ENCODE peak calls at places on chromosomes 2 and 18, in six cellular contexts. One of them, this sample, is unnamed.

GRCh38 chr2:68594041-68594440 is 49.3 kb upstream of the PROKR1 start:
- DNase-seq in kidney: no peak
- DNase-seq in stomach: no peak
- DNase-seq in astrocyte: no peak
- DNase-seq in HCT116: no peak
- DNase-seq in neural progenitor cell: no peak
- DNase-seq in this sample: no peak

GRCh38 chr2:221343524-221343923 is 228.6 kb downstream of the EPHA4 start:
- DNase-seq in kidney: no peak
- DNase-seq in stomach: no peak
- DNase-seq in astrocyte: no peak
- DNase-seq in HCT116: no peak
- DNase-seq in neural progenitor cell: no peak
- DNase-seq in this sample: no peak

GRCh38 chr2:105778344-105778607 is 33.6 kb downstream of the NCK2 start:
- DNase-seq in kidney: no peak
- DNase-seq in stomach: no peak
- DNase-seq in astrocyte: no peak
- DNase-seq in HCT116: no peak
- DNase-seq in neural progenitor cell: no peak
- DNase-seq in this sample: no peak

GRCh38 chr18:24791736-24792135 is 331.3 kb downstream of the HRH4 start:
- DNase-seq in kidney: no peak
- DNase-seq in stomach: no peak
- DNase-seq in astrocyte: no peak
- DNase-seq in HCT116: no peak
- DNase-seq in neural progenitor cell: no peak
- DNase-seq in this sample: no peak

GRCh38 chr2:232372231-232373208 is 6.0 kb upstream of the ALPP start:
- DNase-seq in kidney: no peak
- DNase-seq in stomach: no peak
- DNase-seq in astrocyte: no peak
- DNase-seq in HCT116: no peak
- DNase-seq in neural progenitor cell: no peak
- DNase-seq in this sample: no peak

GRCh38 chr2:169542433-169542832 is 31.2 kb downstream of the FASTKD1 start:
- DNase-seq in kidney: no peak
- DNase-seq in stomach: no peak
- DNase-seq in astrocyte: no peak
- DNase-seq in HCT116: no peak
- DNase-seq in neural progenitor cell: no peak
- DNase-seq in this sample: no peak

GRCh38 chr2:94870392-94871225 is 621 bp upstream of the TEKT4 start:
- DNase-seq in kidney: peak; percentile 68
- DNase-seq in stomach: no peak
- DNase-seq in astrocyte: no peak
- DNase-seq in HCT116: no peak
- DNase-seq in neural progenitor cell: no peak
- DNase-seq in this sample: no peak

GRCh38 chr2:239025951-239026461 is 178.1 kb downstream of the TWIST2 start:
- DNase-seq in kidney: no peak
- DNase-seq in stomach: no peak
- DNase-seq in astrocyte: no peak
- DNase-seq in HCT116: no peak
- DNase-seq in neural progenitor cell: no peak
- DNase-seq in this sample: no peak

GRCh38 chr2:111054791-111055627 is 65.7 kb upstream of the BCL2L11 start:
- DNase-seq in kidney: peak; percentile 73
- DNase-seq in stomach: no peak
- DNase-seq in astrocyte: peak; percentile 11
- DNase-seq in HCT116: no peak
- DNase-seq in neural progenitor cell: peak; percentile 76
- DNase-seq in this sample: no peak

GRCh38 chr2:169828141-169828811 is 1.0 kb downstream of the UBR3 start:
- DNase-seq in kidney: no peak
- DNase-seq in stomach: no peak
- DNase-seq in astrocyte: peak; percentile 55
- DNase-seq in HCT116: no peak
- DNase-seq in neural progenitor cell: peak; percentile 60
- DNase-seq in this sample: peak; percentile 56

GRCh38 chr2:96866586-96866985 is 3.3 kb downstream of the SEMA4C start:
- DNase-seq in kidney: peak; percentile 74
- DNase-seq in stomach: no peak
- DNase-seq in astrocyte: no peak
- DNase-seq in HCT116: no peak
- DNase-seq in neural progenitor cell: peak; percentile 1
- DNase-seq in this sample: no peak

GRCh38 chr2:156896294-156896693 is 361.2 kb upstream of the GALNT5 start:
- DNase-seq in kidney: no peak
- DNase-seq in stomach: no peak
- DNase-seq in astrocyte: peak; percentile 70
- DNase-seq in HCT116: no peak
- DNase-seq in neural progenitor cell: no peak
- DNase-seq in this sample: no peak

GRCh38 chr2:119943058-119943457 is 69.8 kb upstream of the EPB41L5 start:
- DNase-seq in kidney: no peak
- DNase-seq in stomach: no peak
- DNase-seq in astrocyte: no peak
- DNase-seq in HCT116: no peak
- DNase-seq in neural progenitor cell: no peak
- DNase-seq in this sample: no peak

GRCh38 chr2:203914546-203915169 is 21.9 kb upstream of the ICOS start:
- DNase-seq in kidney: no peak
- DNase-seq in stomach: no peak
- DNase-seq in astrocyte: no peak
- DNase-seq in HCT116: no peak
- DNase-seq in neural progenitor cell: no peak
- DNase-seq in this sample: no peak

GRCh38 chr2:142973822-142974207 is 96.4 kb downstream of the KYNU start:
- DNase-seq in kidney: no peak
- DNase-seq in stomach: no peak
- DNase-seq in astrocyte: no peak
- DNase-seq in HCT116: no peak
- DNase-seq in neural progenitor cell: no peak
- DNase-seq in this sample: no peak

GRCh38 chr2:60569680-60570111 is 16.2 kb upstream of the BCL11A start:
- DNase-seq in kidney: no peak
- DNase-seq in stomach: no peak
- DNase-seq in astrocyte: no peak
- DNase-seq in HCT116: no peak
- DNase-seq in neural progenitor cell: peak; percentile 51
- DNase-seq in this sample: no peak

GRCh38 chr2:60565472-60565871 is 12.0 kb upstream of the BCL11A start:
- DNase-seq in kidney: no peak
- DNase-seq in stomach: no peak
- DNase-seq in astrocyte: no peak
- DNase-seq in HCT116: peak; percentile 38
- DNase-seq in neural progenitor cell: peak; percentile 50
- DNase-seq in this sample: no peak

GRCh38 chr2:60567092-60567491 is 13.6 kb upstream of the BCL11A start:
- DNase-seq in kidney: no peak
- DNase-seq in stomach: no peak
- DNase-seq in astrocyte: no peak
- DNase-seq in HCT116: no peak
- DNase-seq in neural progenitor cell: no peak
- DNase-seq in this sample: no peak

GRCh38 chr2:60567919-60568874 is 14.7 kb upstream of the BCL11A start:
- DNase-seq in kidney: no peak
- DNase-seq in stomach: no peak
- DNase-seq in astrocyte: no peak
- DNase-seq in HCT116: no peak
- DNase-seq in neural progenitor cell: no peak
- DNase-seq in this sample: no peak

DNA sequence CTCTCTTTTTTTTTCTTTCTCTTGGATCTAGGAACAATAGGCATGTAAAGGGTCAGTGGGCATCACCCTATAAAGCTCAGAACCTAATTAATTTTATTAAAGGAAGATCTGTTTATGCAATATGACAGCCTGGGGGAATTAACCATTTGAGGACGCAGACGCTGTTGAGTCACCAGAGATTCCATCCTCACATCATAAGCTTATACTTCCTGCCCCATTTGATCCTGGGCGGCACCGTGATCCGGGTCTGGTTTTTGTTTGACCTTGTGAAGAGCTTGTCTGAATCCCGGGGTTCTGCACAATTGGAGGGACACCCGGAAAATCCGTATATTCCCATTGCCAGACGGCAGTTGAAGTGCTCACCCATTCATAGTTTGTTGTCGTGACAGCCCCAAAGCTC is 16.8 kb upstream of the BCL11A start:
- DNase-seq in kidney: no peak
- DNase-seq in stomach: no peak
- DNase-seq in astrocyte: no peak
- DNase-seq in HCT116: no peak
- DNase-seq in neural progenitor cell: no peak
- DNase-seq in this sample: no peak
- H3K4me3 ChIP-seq in kidney: no peak overlapping the region
- H3K4me3 ChIP-seq in stomach: no peak overlapping the region
- H3K4me3 ChIP-seq in astrocyte: peak overlapping the region; percentile 58
- H3K4me3 ChIP-seq in HCT116: no peak overlapping the region
- H3K4me3 ChIP-seq in neural progenitor cell: peak overlapping the region; percentile 52
- H3K4me3 ChIP-seq in this sample: no peak overlapping the region

GRCh38 chr2:226733927-226734564 is 65.6 kb downstream of the IRS1 start:
- DNase-seq in kidney: no peak
- DNase-seq in stomach: no peak
- DNase-seq in astrocyte: no peak
- DNase-seq in HCT116: no peak
- DNase-seq in neural progenitor cell: no peak
- DNase-seq in this sample: no peak

GRCh38 chr2:226728996-226729395 is 70.6 kb downstream of the IRS1 start:
- DNase-seq in kidney: no peak
- DNase-seq in stomach: peak; percentile 30
- DNase-seq in astrocyte: peak; percentile 68
- DNase-seq in HCT116: no peak
- DNase-seq in neural progenitor cell: no peak
- DNase-seq in this sample: no peak

GRCh38 chr2:226730487-226730886 is 69.1 kb downstream of the IRS1 start:
- DNase-seq in kidney: no peak
- DNase-seq in stomach: no peak
- DNase-seq in astrocyte: no peak
- DNase-seq in HCT116: peak; percentile 31
- DNase-seq in neural progenitor cell: peak; percentile 42
- DNase-seq in this sample: no peak

GRCh38 chr2:226733189-226733858 is 66.3 kb downstream of the IRS1 start:
- DNase-seq in kidney: no peak
- DNase-seq in stomach: no peak
- DNase-seq in astrocyte: no peak
- DNase-seq in HCT116: no peak
- DNase-seq in neural progenitor cell: no peak
- DNase-seq in this sample: no peak

DNA sequence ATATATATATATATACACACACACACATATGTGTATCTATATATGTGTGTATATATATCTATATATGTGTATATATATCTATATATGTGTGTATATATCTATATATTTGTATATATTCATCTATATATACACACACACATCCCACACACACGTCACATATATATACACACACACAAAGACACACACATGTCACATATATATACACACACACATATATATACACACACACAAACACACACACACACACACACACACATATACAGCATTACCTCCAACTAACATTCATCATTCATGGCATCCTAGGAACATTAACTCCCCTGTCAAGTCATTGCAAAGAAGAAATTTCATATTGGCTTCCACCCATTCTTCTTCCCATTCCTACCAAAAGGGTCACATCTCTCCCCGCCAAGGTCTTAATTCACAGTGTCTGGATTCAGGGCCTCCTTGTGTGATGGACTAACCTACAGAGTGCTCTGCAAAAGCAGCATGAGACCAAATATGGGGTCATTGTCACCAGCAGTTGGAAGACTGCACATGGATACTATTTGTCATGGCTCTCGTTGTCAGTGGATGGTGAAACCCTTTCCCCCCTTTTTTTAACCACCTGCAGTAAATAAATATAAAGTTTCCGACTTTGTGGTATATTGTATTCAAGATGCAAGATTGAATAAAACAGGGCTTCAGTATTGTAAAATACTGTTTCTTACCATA is 67.0 kb downstream of the IRS1 start:
- DNase-seq in kidney: no peak
- DNase-seq in stomach: no peak
- DNase-seq in astrocyte: no peak
- DNase-seq in HCT116: no peak
- DNase-seq in neural progenitor cell: no peak
- DNase-seq in this sample: no peak
- H3K4me1 ChIP-seq in kidney: no peaks in the 10 kb centered on the region
- H3K4me1 ChIP-seq in stomach: no peaks in the 10 kb centered on the region
- H3K4me1 ChIP-seq in astrocyte: no peaks in the 10 kb centered on the region
- H3K4me1 ChIP-seq in HCT116: peaks cover 61% of the 10 kb centered on the region
- H3K4me1 ChIP-seq in neural progenitor cell: peaks cover 32% of the 10 kb centered on the region
- H3K4me1 ChIP-seq in this sample: no peaks in the 10 kb centered on the region

GRCh38 chr2:173191601-173192000 is 116.0 kb downstream of the MAP3K20 start:
- DNase-seq in kidney: no peak
- DNase-seq in stomach: no peak
- DNase-seq in astrocyte: peak; percentile 86
- DNase-seq in HCT116: no peak
- DNase-seq in neural progenitor cell: peak; percentile 15
- DNase-seq in this sample: no peak
- H3K4me3 ChIP-seq in kidney: no peak overlapping the region
- H3K4me3 ChIP-seq in stomach: no peak overlapping the region
- H3K4me3 ChIP-seq in astrocyte: no peak overlapping the region
- H3K4me3 ChIP-seq in HCT116: no peak overlapping the region
- H3K4me3 ChIP-seq in neural progenitor cell: no peak overlapping the region
- H3K4me3 ChIP-seq in this sample: no peak overlapping the region

GRCh38 chr18:51355841-51356240 is 158.4 kb upstream of the MEX3C start:
- DNase-seq in kidney: no peak
- DNase-seq in stomach: no peak
- DNase-seq in astrocyte: no peak
- DNase-seq in HCT116: no peak
- DNase-seq in neural progenitor cell: no peak
- DNase-seq in this sample: no peak
- H3K4me1 ChIP-seq in kidney: no peaks in the 10 kb centered on the region
- H3K4me1 ChIP-seq in stomach: no peaks in the 10 kb centered on the region
- H3K4me1 ChIP-seq in astrocyte: no peaks in the 10 kb centered on the region
- H3K4me1 ChIP-seq in HCT116: no peaks in the 10 kb centered on the region
- H3K4me1 ChIP-seq in neural progenitor cell: no peaks in the 10 kb centered on the region
- H3K4me1 ChIP-seq in this sample: no peaks in the 10 kb centered on the region

GRCh38 chr2:86319700-86320369 is 17.6 kb downstream of the REEP1 start:
- DNase-seq in kidney: no peak
- DNase-seq in stomach: no peak
- DNase-seq in astrocyte: no peak
- DNase-seq in HCT116: no peak
- DNase-seq in neural progenitor cell: peak; percentile 21
- DNase-seq in this sample: peak; percentile 67
- H3K4me3 ChIP-seq in kidney: no peak overlapping the region
- H3K4me3 ChIP-seq in stomach: no peak overlapping the region
- H3K4me3 ChIP-seq in astrocyte: no peak overlapping the region
- H3K4me3 ChIP-seq in HCT116: no peak overlapping the region
- H3K4me3 ChIP-seq in neural progenitor cell: no peak overlapping the region
- H3K4me3 ChIP-seq in this sample: no peak overlapping the region

GRCh38 chr2:167386694-167387093 is 498.4 kb downstream of the XIRP2 start:
- DNase-seq in kidney: no peak
- DNase-seq in stomach: no peak
- DNase-seq in astrocyte: no peak
- DNase-seq in HCT116: no peak
- DNase-seq in neural progenitor cell: peak; percentile 28
- DNase-seq in this sample: no peak
- H3K4me1 ChIP-seq in kidney: no peaks in the 10 kb centered on the region
- H3K4me1 ChIP-seq in stomach: no peaks in the 10 kb centered on the region
- H3K4me1 ChIP-seq in astrocyte: no peaks in the 10 kb centered on the region
- H3K4me1 ChIP-seq in HCT116: no peaks in the 10 kb centered on the region
- H3K4me1 ChIP-seq in neural progenitor cell: peaks cover 59% of the 10 kb centered on the region
- H3K4me1 ChIP-seq in this sample: peaks cover 16% of the 10 kb centered on the region